ENCODE peak calls at places on chromosomes 1 and 21, in ten cellular contexts. One of them, this sample, is unnamed.

GRCh38 chr1:56424744-56425493 is 154.4 kb downstream of the PLPP3 start:
- DNase-seq in NCI-H1930: no peak
- DNase-seq in AG09319: no peak
- DNase-seq in aorta: peak
- DNase-seq in Right ventricle myocardium inferior: peak
- DNase-seq in astrocyte of the spinal cord: peak
- DNase-seq in NCI-H510A treated with DMSO at 0.1 percent for 48 hours: no peak
- DNase-seq in IMR-90: peak
- DNase-seq in mesendoderm: peak
- DNase-seq in spleen: no peak
- DNase-seq in this sample: peak

GRCh38 chr1:95384570-95384969 is 150.6 kb downstream of the RWDD3 start:
- DNase-seq in NCI-H1930: no peak
- DNase-seq in AG09319: no peak
- DNase-seq in aorta: no peak
- DNase-seq in Right ventricle myocardium inferior: peak
- DNase-seq in astrocyte of the spinal cord: peak
- DNase-seq in NCI-H510A treated with DMSO at 0.1 percent for 48 hours: no peak
- DNase-seq in IMR-90: peak
- DNase-seq in mesendoderm: peak
- DNase-seq in spleen: no peak
- DNase-seq in this sample: peak

GRCh38 chr1:30382496-30382895 is 340.9 kb downstream of the MATN1 start:
- DNase-seq in NCI-H1930: no peak
- DNase-seq in AG09319: no peak
- DNase-seq in aorta: no peak
- DNase-seq in Right ventricle myocardium inferior: no peak
- DNase-seq in astrocyte of the spinal cord: no peak
- DNase-seq in NCI-H510A treated with DMSO at 0.1 percent for 48 hours: no peak
- DNase-seq in IMR-90: no peak
- DNase-seq in mesendoderm: no peak
- DNase-seq in spleen: peak
- DNase-seq in this sample: no peak

GRCh38 chr21:46081862-46082637 is 15.9 kb upstream of the COL6A2 start:
- DNase-seq in NCI-H1930: no peak
- DNase-seq in AG09319: no peak
- DNase-seq in aorta: peak
- DNase-seq in Right ventricle myocardium inferior: no peak
- DNase-seq in astrocyte of the spinal cord: no peak
- DNase-seq in NCI-H510A treated with DMSO at 0.1 percent for 48 hours: no peak
- DNase-seq in IMR-90: no peak
- DNase-seq in mesendoderm: no peak
- DNase-seq in spleen: peak
- DNase-seq in this sample: no peak

GRCh38 chr1:226938903-226939438 is 1.1 kb upstream of the COQ8A start:
- DNase-seq in NCI-H1930: no peak
- DNase-seq in AG09319: no peak
- DNase-seq in aorta: no peak
- DNase-seq in Right ventricle myocardium inferior: no peak
- DNase-seq in astrocyte of the spinal cord: peak
- DNase-seq in NCI-H510A treated with DMSO at 0.1 percent for 48 hours: peak
- DNase-seq in IMR-90: peak
- DNase-seq in mesendoderm: peak
- DNase-seq in spleen: no peak
- DNase-seq in this sample: peak

GRCh38 chr1:244080343-244080929 is 29.4 kb downstream of the ZBTB18 start:
- DNase-seq in NCI-H1930: no peak
- DNase-seq in AG09319: no peak
- DNase-seq in aorta: no peak
- DNase-seq in Right ventricle myocardium inferior: no peak
- DNase-seq in astrocyte of the spinal cord: no peak
- DNase-seq in NCI-H510A treated with DMSO at 0.1 percent for 48 hours: no peak
- DNase-seq in IMR-90: no peak
- DNase-seq in mesendoderm: no peak
- DNase-seq in spleen: no peak
- DNase-seq in this sample: no peak

GRCh38 chr1:205983925-205984725 is 19.1 kb downstream of the RAB7B start:
- DNase-seq in NCI-H1930: no peak
- DNase-seq in AG09319: no peak
- DNase-seq in aorta: peak
- DNase-seq in Right ventricle myocardium inferior: peak
- DNase-seq in astrocyte of the spinal cord: peak
- DNase-seq in NCI-H510A treated with DMSO at 0.1 percent for 48 hours: peak
- DNase-seq in IMR-90: peak
- DNase-seq in mesendoderm: peak
- DNase-seq in spleen: no peak
- DNase-seq in this sample: peak

GRCh38 chr21:14591882-14592281 is 45.8 kb upstream of the SAMSN1 start:
- DNase-seq in NCI-H1930: no peak
- DNase-seq in AG09319: peak
- DNase-seq in aorta: peak
- DNase-seq in Right ventricle myocardium inferior: peak
- DNase-seq in astrocyte of the spinal cord: peak
- DNase-seq in NCI-H510A treated with DMSO at 0.1 percent for 48 hours: no peak
- DNase-seq in IMR-90: no peak
- DNase-seq in mesendoderm: no peak
- DNase-seq in spleen: no peak
- DNase-seq in this sample: peak

GRCh38 chr1:53524428-53525400 is 65.5 kb downstream of the DMRTB1 start:
- DNase-seq in NCI-H1930: no peak
- DNase-seq in AG09319: no peak
- DNase-seq in aorta: no peak
- DNase-seq in Right ventricle myocardium inferior: no peak
- DNase-seq in astrocyte of the spinal cord: no peak
- DNase-seq in NCI-H510A treated with DMSO at 0.1 percent for 48 hours: no peak
- DNase-seq in IMR-90: no peak
- DNase-seq in mesendoderm: no peak
- DNase-seq in spleen: no peak
- DNase-seq in this sample: no peak

GRCh38 chr1:70361727-70362413 is 7.3 kb upstream of the ANKRD13C start:
- DNase-seq in NCI-H1930: no peak
- DNase-seq in AG09319: peak
- DNase-seq in aorta: no peak
- DNase-seq in Right ventricle myocardium inferior: no peak
- DNase-seq in astrocyte of the spinal cord: peak
- DNase-seq in NCI-H510A treated with DMSO at 0.1 percent for 48 hours: no peak
- DNase-seq in IMR-90: peak
- DNase-seq in mesendoderm: peak
- DNase-seq in spleen: no peak
- DNase-seq in this sample: peak

GRCh38 chr1:201488817-201489581 is 17.9 kb downstream of the CSRP1 start:
- DNase-seq in NCI-H1930: no peak
- DNase-seq in AG09319: peak
- DNase-seq in aorta: peak
- DNase-seq in Right ventricle myocardium inferior: no peak
- DNase-seq in astrocyte of the spinal cord: peak
- DNase-seq in NCI-H510A treated with DMSO at 0.1 percent for 48 hours: no peak
- DNase-seq in IMR-90: peak
- DNase-seq in mesendoderm: no peak
- DNase-seq in spleen: peak
- DNase-seq in this sample: peak

GRCh38 chr1:175150596-175151319 is 41.8 kb downstream of the KIAA0040 start:
- DNase-seq in NCI-H1930: no peak
- DNase-seq in AG09319: no peak
- DNase-seq in aorta: no peak
- DNase-seq in Right ventricle myocardium inferior: no peak
- DNase-seq in astrocyte of the spinal cord: peak
- DNase-seq in NCI-H510A treated with DMSO at 0.1 percent for 48 hours: no peak
- DNase-seq in IMR-90: no peak
- DNase-seq in mesendoderm: no peak
- DNase-seq in spleen: no peak
- DNase-seq in this sample: peak

GRCh38 chr1:175176246-175176645 is 16.3 kb downstream of the KIAA0040 start:
- DNase-seq in NCI-H1930: no peak
- DNase-seq in AG09319: no peak
- DNase-seq in aorta: no peak
- DNase-seq in Right ventricle myocardium inferior: no peak
- DNase-seq in astrocyte of the spinal cord: no peak
- DNase-seq in NCI-H510A treated with DMSO at 0.1 percent for 48 hours: no peak
- DNase-seq in IMR-90: no peak
- DNase-seq in mesendoderm: no peak
- DNase-seq in spleen: no peak
- DNase-seq in this sample: no peak

GRCh38 chr1:215992620-215993019 is 425.5 kb downstream of the KCTD3 start:
- DNase-seq in NCI-H1930: no peak
- DNase-seq in AG09319: no peak
- DNase-seq in aorta: no peak
- DNase-seq in Right ventricle myocardium inferior: no peak
- DNase-seq in astrocyte of the spinal cord: peak
- DNase-seq in NCI-H510A treated with DMSO at 0.1 percent for 48 hours: no peak
- DNase-seq in IMR-90: peak
- DNase-seq in mesendoderm: peak
- DNase-seq in spleen: no peak
- DNase-seq in this sample: peak

GRCh38 chr1:10768552-10768951 is 27.9 kb downstream of the CASZ1 start:
- DNase-seq in NCI-H1930: no peak
- DNase-seq in AG09319: no peak
- DNase-seq in aorta: no peak
- DNase-seq in Right ventricle myocardium inferior: no peak
- DNase-seq in astrocyte of the spinal cord: no peak
- DNase-seq in NCI-H510A treated with DMSO at 0.1 percent for 48 hours: no peak
- DNase-seq in IMR-90: no peak
- DNase-seq in mesendoderm: no peak
- DNase-seq in spleen: no peak
- DNase-seq in this sample: no peak

GRCh38 chr1:87151500-87152421 is 176.9 kb upstream of the LMO4 start:
- DNase-seq in NCI-H1930: no peak
- DNase-seq in AG09319: no peak
- DNase-seq in aorta: peak
- DNase-seq in Right ventricle myocardium inferior: peak
- DNase-seq in astrocyte of the spinal cord: peak
- DNase-seq in NCI-H510A treated with DMSO at 0.1 percent for 48 hours: peak
- DNase-seq in IMR-90: peak
- DNase-seq in mesendoderm: peak
- DNase-seq in spleen: peak
- DNase-seq in this sample: peak

GRCh38 chr1:237736372-237737029 is 154.2 kb downstream of the ZP4 start:
- DNase-seq in NCI-H1930: no peak
- DNase-seq in AG09319: no peak
- DNase-seq in aorta: no peak
- DNase-seq in Right ventricle myocardium inferior: no peak
- DNase-seq in astrocyte of the spinal cord: no peak
- DNase-seq in NCI-H510A treated with DMSO at 0.1 percent for 48 hours: peak
- DNase-seq in IMR-90: peak
- DNase-seq in mesendoderm: peak
- DNase-seq in spleen: no peak
- DNase-seq in this sample: no peak

GRCh38 chr1:112337028-112337531 is 58.9 kb upstream of the CTTNBP2NL start:
- DNase-seq in NCI-H1930: no peak
- DNase-seq in AG09319: no peak
- DNase-seq in aorta: peak
- DNase-seq in Right ventricle myocardium inferior: peak
- DNase-seq in astrocyte of the spinal cord: no peak
- DNase-seq in NCI-H510A treated with DMSO at 0.1 percent for 48 hours: peak
- DNase-seq in IMR-90: peak
- DNase-seq in mesendoderm: peak
- DNase-seq in spleen: no peak
- DNase-seq in this sample: peak

GRCh38 chr21:16821588-16821987 is 691.3 kb upstream of the CXADR start:
- DNase-seq in NCI-H1930: no peak
- DNase-seq in AG09319: no peak
- DNase-seq in aorta: no peak
- DNase-seq in Right ventricle myocardium inferior: no peak
- DNase-seq in astrocyte of the spinal cord: peak
- DNase-seq in NCI-H510A treated with DMSO at 0.1 percent for 48 hours: no peak
- DNase-seq in IMR-90: no peak
- DNase-seq in mesendoderm: peak
- DNase-seq in spleen: no peak
- DNase-seq in this sample: no peak

GRCh38 chr1:84510668-84511067 is 4.3 kb upstream of the GNG5 start:
- DNase-seq in NCI-H1930: no peak
- DNase-seq in AG09319: no peak
- DNase-seq in aorta: no peak
- DNase-seq in Right ventricle myocardium inferior: no peak
- DNase-seq in astrocyte of the spinal cord: no peak
- DNase-seq in NCI-H510A treated with DMSO at 0.1 percent for 48 hours: no peak
- DNase-seq in IMR-90: no peak
- DNase-seq in mesendoderm: no peak
- DNase-seq in spleen: no peak
- DNase-seq in this sample: no peak

GRCh38 chr21:42540396-42540795 is 26.7 kb downstream of the SLC37A1 start:
- DNase-seq in NCI-H1930: no peak
- DNase-seq in AG09319: no peak
- DNase-seq in aorta: no peak
- DNase-seq in Right ventricle myocardium inferior: no peak
- DNase-seq in astrocyte of the spinal cord: no peak
- DNase-seq in NCI-H510A treated with DMSO at 0.1 percent for 48 hours: no peak
- DNase-seq in IMR-90: no peak
- DNase-seq in mesendoderm: no peak
- DNase-seq in spleen: no peak
- DNase-seq in this sample: no peak

GRCh38 chr1:40508375-40509341 is at the start of gene EXO5:
- DNase-seq in NCI-H1930: peak
- DNase-seq in AG09319: no peak
- DNase-seq in aorta: peak
- DNase-seq in Right ventricle myocardium inferior: peak
- DNase-seq in astrocyte of the spinal cord: peak
- DNase-seq in NCI-H510A treated with DMSO at 0.1 percent for 48 hours: peak
- DNase-seq in IMR-90: peak
- DNase-seq in mesendoderm: peak
- DNase-seq in spleen: peak
- DNase-seq in this sample: peak

GRCh38 chr1:229164338-229164737 is 106.6 kb upstream of the RAB4A start:
- DNase-seq in NCI-H1930: no peak
- DNase-seq in AG09319: no peak
- DNase-seq in aorta: no peak
- DNase-seq in Right ventricle myocardium inferior: no peak
- DNase-seq in astrocyte of the spinal cord: no peak
- DNase-seq in NCI-H510A treated with DMSO at 0.1 percent for 48 hours: no peak
- DNase-seq in IMR-90: no peak
- DNase-seq in mesendoderm: no peak
- DNase-seq in spleen: no peak
- DNase-seq in this sample: no peak

GRCh38 chr1:58047265-58047858 is 499.2 kb downstream of the OMA1 start:
- DNase-seq in NCI-H1930: peak
- DNase-seq in AG09319: no peak
- DNase-seq in aorta: no peak
- DNase-seq in Right ventricle myocardium inferior: no peak
- DNase-seq in astrocyte of the spinal cord: no peak
- DNase-seq in NCI-H510A treated with DMSO at 0.1 percent for 48 hours: no peak
- DNase-seq in IMR-90: no peak
- DNase-seq in mesendoderm: no peak
- DNase-seq in spleen: no peak
- DNase-seq in this sample: no peak

GRCh38 chr21:44292812-44293195 is 7.0 kb upstream of the PFKL start:
- DNase-seq in NCI-H1930: no peak
- DNase-seq in AG09319: no peak
- DNase-seq in aorta: peak
- DNase-seq in Right ventricle myocardium inferior: peak
- DNase-seq in astrocyte of the spinal cord: no peak
- DNase-seq in NCI-H510A treated with DMSO at 0.1 percent for 48 hours: no peak
- DNase-seq in IMR-90: no peak
- DNase-seq in mesendoderm: no peak
- DNase-seq in spleen: no peak
- DNase-seq in this sample: no peak

GRCh38 chr21:45850181-45850580 is 131.4 kb upstream of the COL6A1 start:
- DNase-seq in NCI-H1930: no peak
- DNase-seq in AG09319: no peak
- DNase-seq in aorta: no peak
- DNase-seq in Right ventricle myocardium inferior: no peak
- DNase-seq in astrocyte of the spinal cord: no peak
- DNase-seq in NCI-H510A treated with DMSO at 0.1 percent for 48 hours: no peak
- DNase-seq in IMR-90: no peak
- DNase-seq in mesendoderm: no peak
- DNase-seq in spleen: peak
- DNase-seq in this sample: no peak

GRCh38 chr21:45016491-45017375 is 57.6 kb upstream of the ADARB1 start:
- DNase-seq in NCI-H1930: no peak
- DNase-seq in AG09319: no peak
- DNase-seq in aorta: peak
- DNase-seq in Right ventricle myocardium inferior: peak
- DNase-seq in astrocyte of the spinal cord: no peak
- DNase-seq in NCI-H510A treated with DMSO at 0.1 percent for 48 hours: no peak
- DNase-seq in IMR-90: no peak
- DNase-seq in mesendoderm: no peak
- DNase-seq in spleen: peak
- DNase-seq in this sample: no peak

GRCh38 chr1:11569954-11570353 is 84.3 kb downstream of the FBXO2 start:
- DNase-seq in NCI-H1930: no peak
- DNase-seq in AG09319: no peak
- DNase-seq in aorta: no peak
- DNase-seq in Right ventricle myocardium inferior: no peak
- DNase-seq in astrocyte of the spinal cord: no peak
- DNase-seq in NCI-H510A treated with DMSO at 0.1 percent for 48 hours: no peak
- DNase-seq in IMR-90: no peak
- DNase-seq in mesendoderm: no peak
- DNase-seq in spleen: no peak
- DNase-seq in this sample: no peak

This sample was measured in fibroblast of the aortic adventitia.